ENCODE peak calls at places on chromosome 14, in ten cellular contexts. One of them, this sample, is unnamed. For H3K27me3 and H3K36me3, the result is how much of the 10 kb centered on the place peaks cover.

GRCh38 chr14:61107148-61107641 is 126.2 kb downstream of the SLC38A6 start:
- DNase-seq in thoracic aorta: no peak
- DNase-seq in cardiac muscle cell: peak
- DNase-seq in BJ: no peak
- DNase-seq in endodermal cell: no peak
- DNase-seq in uterus: peak
- DNase-seq in ascending aorta: no peak
- DNase-seq in WERI-Rb-1: no peak
- DNase-seq in neural progenitor cell: no peak
- DNase-seq in body of pancreas: peak
- DNase-seq in this sample: no peak

GRCh38 chr14:104082807-104083206 is 2.7 kb upstream of the ASPG start:
- DNase-seq in thoracic aorta: no peak
- DNase-seq in cardiac muscle cell: no peak
- DNase-seq in BJ: no peak
- DNase-seq in endodermal cell: no peak
- DNase-seq in uterus: peak
- DNase-seq in ascending aorta: no peak
- DNase-seq in WERI-Rb-1: no peak
- DNase-seq in neural progenitor cell: no peak
- DNase-seq in body of pancreas: peak
- DNase-seq in this sample: no peak

GRCh38 chr14:38882533-38882932 is 220.5 kb downstream of the SEC23A start:
- DNase-seq in thoracic aorta: no peak
- DNase-seq in cardiac muscle cell: no peak
- DNase-seq in BJ: no peak
- DNase-seq in endodermal cell: no peak
- DNase-seq in uterus: no peak
- DNase-seq in ascending aorta: no peak
- DNase-seq in WERI-Rb-1: no peak
- DNase-seq in neural progenitor cell: no peak
- DNase-seq in body of pancreas: no peak
- DNase-seq in this sample: no peak

GRCh38 chr14:99271951-99272668 is at the start of gene BCL11B:
- DNase-seq in thoracic aorta: peak
- DNase-seq in cardiac muscle cell: peak
- DNase-seq in BJ: no peak
- DNase-seq in endodermal cell: peak
- DNase-seq in uterus: peak
- DNase-seq in ascending aorta: no peak
- DNase-seq in WERI-Rb-1: peak
- DNase-seq in neural progenitor cell: peak
- DNase-seq in body of pancreas: peak
- DNase-seq in this sample: peak

GRCh38 chr14:97276573-97276972 is 479.4 kb downstream of the VRK1 start:
- DNase-seq in thoracic aorta: no peak
- DNase-seq in cardiac muscle cell: no peak
- DNase-seq in BJ: no peak
- DNase-seq in endodermal cell: no peak
- DNase-seq in uterus: no peak
- DNase-seq in ascending aorta: no peak
- DNase-seq in WERI-Rb-1: no peak
- DNase-seq in neural progenitor cell: no peak
- DNase-seq in body of pancreas: no peak
- DNase-seq in this sample: no peak

GRCh38 chr14:103883263-103883523 is 35.8 kb upstream of the PPP1R13B start:
- DNase-seq in thoracic aorta: no peak
- DNase-seq in cardiac muscle cell: no peak
- DNase-seq in BJ: no peak
- DNase-seq in endodermal cell: no peak
- DNase-seq in uterus: no peak
- DNase-seq in ascending aorta: no peak
- DNase-seq in WERI-Rb-1: no peak
- DNase-seq in neural progenitor cell: no peak
- DNase-seq in body of pancreas: no peak
- DNase-seq in this sample: no peak

GRCh38 chr14:61526405-61527312 is 168.7 kb upstream of the HIF1A start:
- DNase-seq in thoracic aorta: no peak
- DNase-seq in cardiac muscle cell: no peak
- DNase-seq in BJ: no peak
- DNase-seq in endodermal cell: no peak
- DNase-seq in uterus: no peak
- DNase-seq in ascending aorta: no peak
- DNase-seq in WERI-Rb-1: no peak
- DNase-seq in neural progenitor cell: no peak
- DNase-seq in body of pancreas: peak
- DNase-seq in this sample: no peak

GRCh38 chr14:95321693-95322455 is 2.2 kb upstream of the CLMN start:
- DNase-seq in thoracic aorta: no peak
- DNase-seq in cardiac muscle cell: no peak
- DNase-seq in BJ: no peak
- DNase-seq in endodermal cell: no peak
- DNase-seq in uterus: no peak
- DNase-seq in ascending aorta: no peak
- DNase-seq in WERI-Rb-1: no peak
- DNase-seq in neural progenitor cell: no peak
- DNase-seq in body of pancreas: no peak
- DNase-seq in this sample: no peak

GRCh38 chr14:104600805-104601204 is 3.8 kb downstream of the TMEM179 start:
- DNase-seq in thoracic aorta: no peak
- DNase-seq in cardiac muscle cell: no peak
- DNase-seq in BJ: no peak
- DNase-seq in endodermal cell: no peak
- DNase-seq in uterus: no peak
- DNase-seq in ascending aorta: no peak
- DNase-seq in WERI-Rb-1: no peak
- DNase-seq in neural progenitor cell: no peak
- DNase-seq in body of pancreas: no peak
- DNase-seq in this sample: no peak

GRCh38 chr14:21498540-21499526 is 12.3 kb downstream of the METTL3 start:
- DNase-seq in thoracic aorta: no peak
- DNase-seq in cardiac muscle cell: peak
- DNase-seq in BJ: no peak
- DNase-seq in endodermal cell: peak
- DNase-seq in uterus: no peak
- DNase-seq in ascending aorta: no peak
- DNase-seq in WERI-Rb-1: peak
- DNase-seq in neural progenitor cell: peak
- DNase-seq in body of pancreas: peak
- DNase-seq in this sample: no peak

GRCh38 chr14:100891051-100891450 is 12.5 kb downstream of the RTL1 start:
- DNase-seq in thoracic aorta: no peak
- DNase-seq in cardiac muscle cell: no peak
- DNase-seq in BJ: no peak
- DNase-seq in endodermal cell: no peak
- DNase-seq in uterus: peak
- DNase-seq in ascending aorta: no peak
- DNase-seq in WERI-Rb-1: no peak
- DNase-seq in neural progenitor cell: no peak
- DNase-seq in body of pancreas: no peak
- DNase-seq in this sample: no peak

GRCh38 chr14:69547701-69548348 is 26.8 kb downstream of the CCDC177 start:
- DNase-seq in thoracic aorta: no peak
- DNase-seq in cardiac muscle cell: peak
- DNase-seq in BJ: no peak
- DNase-seq in endodermal cell: peak
- DNase-seq in uterus: no peak
- DNase-seq in ascending aorta: no peak
- DNase-seq in WERI-Rb-1: no peak
- DNase-seq in neural progenitor cell: peak
- DNase-seq in body of pancreas: no peak
- DNase-seq in this sample: peak

GRCh38 chr14:69548566-69548965 is 26.1 kb downstream of the CCDC177 start:
- DNase-seq in thoracic aorta: no peak
- DNase-seq in cardiac muscle cell: no peak
- DNase-seq in BJ: no peak
- DNase-seq in endodermal cell: no peak
- DNase-seq in uterus: no peak
- DNase-seq in ascending aorta: no peak
- DNase-seq in WERI-Rb-1: no peak
- DNase-seq in neural progenitor cell: no peak
- DNase-seq in body of pancreas: no peak
- DNase-seq in this sample: no peak

GRCh38 chr14:69554500-69554899 is 20.2 kb downstream of the CCDC177 start:
- DNase-seq in thoracic aorta: no peak
- DNase-seq in cardiac muscle cell: peak
- DNase-seq in BJ: no peak
- DNase-seq in endodermal cell: no peak
- DNase-seq in uterus: no peak
- DNase-seq in ascending aorta: no peak
- DNase-seq in WERI-Rb-1: no peak
- DNase-seq in neural progenitor cell: no peak
- DNase-seq in body of pancreas: no peak
- DNase-seq in this sample: no peak

GRCh38 chr14:69558774-69559173 is 15.9 kb downstream of the CCDC177 start:
- DNase-seq in thoracic aorta: no peak
- DNase-seq in cardiac muscle cell: no peak
- DNase-seq in BJ: no peak
- DNase-seq in endodermal cell: no peak
- DNase-seq in uterus: no peak
- DNase-seq in ascending aorta: no peak
- DNase-seq in WERI-Rb-1: no peak
- DNase-seq in neural progenitor cell: no peak
- DNase-seq in body of pancreas: no peak
- DNase-seq in this sample: no peak

DNA sequence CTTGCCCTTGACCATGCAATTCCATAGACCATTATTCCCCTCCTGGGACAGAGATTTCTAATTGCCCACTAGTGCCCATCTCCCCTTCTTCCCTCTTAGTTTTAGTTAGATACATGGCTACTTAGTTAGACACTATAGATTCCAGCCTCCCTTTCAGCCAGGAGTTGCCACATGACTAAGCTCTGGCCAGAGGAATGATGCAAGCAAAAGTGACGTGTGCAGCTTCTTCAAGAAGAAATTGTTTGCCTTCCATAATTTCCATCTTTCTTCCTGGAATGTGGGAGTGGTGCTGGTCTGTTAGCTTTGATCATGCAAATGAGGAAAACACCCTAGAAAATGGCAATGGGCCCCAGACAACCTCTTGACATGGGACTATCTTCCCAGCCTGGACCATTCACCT is 21.4 kb downstream of the CCDC177 start:
- DNase-seq in thoracic aorta: no peak
- DNase-seq in cardiac muscle cell: peak
- DNase-seq in BJ: no peak
- DNase-seq in endodermal cell: no peak
- DNase-seq in uterus: no peak
- DNase-seq in ascending aorta: no peak
- DNase-seq in WERI-Rb-1: no peak
- DNase-seq in neural progenitor cell: no peak
- DNase-seq in body of pancreas: no peak
- DNase-seq in this sample: no peak
- H3K27me3 ChIP-seq in thoracic aorta: under half
- H3K27me3 ChIP-seq in cardiac muscle cell: under half
- H3K27me3 ChIP-seq in BJ: under half
- H3K27me3 ChIP-seq in endodermal cell: under half
- H3K27me3 ChIP-seq in uterus: under half
- H3K27me3 ChIP-seq in ascending aorta: under half
- H3K27me3 ChIP-seq in WERI-Rb-1: under half
- H3K27me3 ChIP-seq in neural progenitor cell: under half
- H3K27me3 ChIP-seq in body of pancreas: under half
- H3K27me3 ChIP-seq in this sample: under half

GRCh38 chr14:58477653-58478052 is 50.1 kb downstream of the KIAA0586 start:
- DNase-seq in thoracic aorta: no peak
- DNase-seq in cardiac muscle cell: no peak
- DNase-seq in BJ: no peak
- DNase-seq in endodermal cell: no peak
- DNase-seq in uterus: no peak
- DNase-seq in ascending aorta: no peak
- DNase-seq in WERI-Rb-1: no peak
- DNase-seq in neural progenitor cell: no peak
- DNase-seq in body of pancreas: no peak
- DNase-seq in this sample: no peak
- H3K36me3 ChIP-seq in thoracic aorta: under half
- H3K36me3 ChIP-seq in cardiac muscle cell: under half
- H3K36me3 ChIP-seq in BJ: under half
- H3K36me3 ChIP-seq in endodermal cell: under half
- H3K36me3 ChIP-seq in uterus: under half
- H3K36me3 ChIP-seq in ascending aorta: under half
- H3K36me3 ChIP-seq in WERI-Rb-1: under half
- H3K36me3 ChIP-seq in neural progenitor cell: under half
- H3K36me3 ChIP-seq in body of pancreas: under half
- H3K36me3 ChIP-seq in this sample: under half

GRCh38 chr14:75847584-75847983 is 134.2 kb downstream of the TGFB3 start:
- DNase-seq in thoracic aorta: no peak
- DNase-seq in cardiac muscle cell: no peak
- DNase-seq in BJ: no peak
- DNase-seq in endodermal cell: no peak
- DNase-seq in uterus: no peak
- DNase-seq in ascending aorta: no peak
- DNase-seq in WERI-Rb-1: no peak
- DNase-seq in neural progenitor cell: no peak
- DNase-seq in body of pancreas: no peak
- DNase-seq in this sample: no peak

GRCh38 chr14:75845136-75845804 is 136.5 kb downstream of the TGFB3 start:
- DNase-seq in thoracic aorta: no peak
- DNase-seq in cardiac muscle cell: no peak
- DNase-seq in BJ: no peak
- DNase-seq in endodermal cell: no peak
- DNase-seq in uterus: no peak
- DNase-seq in ascending aorta: no peak
- DNase-seq in WERI-Rb-1: no peak
- DNase-seq in neural progenitor cell: no peak
- DNase-seq in body of pancreas: no peak
- DNase-seq in this sample: no peak

GRCh38 chr14:75851574-75851866 is 130.3 kb downstream of the TGFB3 start:
- DNase-seq in thoracic aorta: no peak
- DNase-seq in cardiac muscle cell: no peak
- DNase-seq in BJ: no peak
- DNase-seq in endodermal cell: no peak
- DNase-seq in uterus: no peak
- DNase-seq in ascending aorta: no peak
- DNase-seq in WERI-Rb-1: no peak
- DNase-seq in neural progenitor cell: no peak
- DNase-seq in body of pancreas: no peak
- DNase-seq in this sample: no peak

GRCh38 chr14:75849496-75849895 is 132.3 kb downstream of the TGFB3 start:
- DNase-seq in thoracic aorta: no peak
- DNase-seq in cardiac muscle cell: no peak
- DNase-seq in BJ: no peak
- DNase-seq in endodermal cell: no peak
- DNase-seq in uterus: no peak
- DNase-seq in ascending aorta: no peak
- DNase-seq in WERI-Rb-1: no peak
- DNase-seq in neural progenitor cell: no peak
- DNase-seq in body of pancreas: no peak
- DNase-seq in this sample: no peak

GRCh38 chr14:75848337-75848736 is 133.5 kb downstream of the TGFB3 start:
- DNase-seq in thoracic aorta: no peak
- DNase-seq in cardiac muscle cell: no peak
- DNase-seq in BJ: no peak
- DNase-seq in endodermal cell: no peak
- DNase-seq in uterus: no peak
- DNase-seq in ascending aorta: no peak
- DNase-seq in WERI-Rb-1: no peak
- DNase-seq in neural progenitor cell: no peak
- DNase-seq in body of pancreas: no peak
- DNase-seq in this sample: no peak
- TF ChIP-seq CTCF in thoracic aorta: no peak
- TF ChIP-seq CTCF in cardiac muscle cell: no peak
- TF ChIP-seq CTCF in BJ: no peak
- TF ChIP-seq CTCF in endodermal cell: no peak
- TF ChIP-seq CTCF in uterus: no peak
- TF ChIP-seq CTCF in ascending aorta: no peak
- TF ChIP-seq CTCF in WERI-Rb-1: no peak
- TF ChIP-seq CTCF in neural progenitor cell: no peak
- TF ChIP-seq CTCF in body of pancreas: no peak
- TF ChIP-seq CTCF in this sample: no peak

GRCh38 chr14:70809238-70810214 is at the start of gene MAP3K9:
- DNase-seq in thoracic aorta: no peak
- DNase-seq in cardiac muscle cell: peak
- DNase-seq in BJ: peak
- DNase-seq in endodermal cell: peak
- DNase-seq in uterus: peak
- DNase-seq in ascending aorta: peak
- DNase-seq in WERI-Rb-1: peak
- DNase-seq in neural progenitor cell: peak
- DNase-seq in body of pancreas: peak
- DNase-seq in this sample: peak
- H3K27me3 ChIP-seq in thoracic aorta: under half
- H3K27me3 ChIP-seq in cardiac muscle cell: under half
- H3K27me3 ChIP-seq in BJ: under half
- H3K27me3 ChIP-seq in endodermal cell: under half
- H3K27me3 ChIP-seq in uterus: under half
- H3K27me3 ChIP-seq in ascending aorta: under half
- H3K27me3 ChIP-seq in WERI-Rb-1: under half
- H3K27me3 ChIP-seq in neural progenitor cell: under half
- H3K27me3 ChIP-seq in body of pancreas: under half
- H3K27me3 ChIP-seq in this sample: under half